ENCODE peak calls at places on chromosome 1, in eight cellular contexts. One of them, this sample, is unnamed.

GRCh38 chr1:76337777-76338176 is 263.2 kb downstream of the ST6GALNAC3 start:
- DNase-seq in neural progenitor cell: no peak
- DNase-seq in heart left ventricle: no peak
- DNase-seq in right lobe of liver: no peak
- DNase-seq in mesendoderm: no peak
- DNase-seq in HCT116: no peak
- DNase-seq in prostate gland: no peak
- DNase-seq in CD8-positive, alpha-beta memory T cell: no peak
- DNase-seq in this sample: no peak

GRCh38 chr1:94017155-94017829 is 103.7 kb downstream of the ABCA4 start:
- DNase-seq in neural progenitor cell: no peak
- DNase-seq in heart left ventricle: no peak
- DNase-seq in right lobe of liver: no peak
- DNase-seq in mesendoderm: no peak
- DNase-seq in HCT116: no peak
- DNase-seq in prostate gland: no peak
- DNase-seq in CD8-positive, alpha-beta memory T cell: peak; percentile 60
- DNase-seq in this sample: peak; percentile 71

GRCh38 chr1:38657441-38657840 is 202.1 kb downstream of the RRAGC start:
- DNase-seq in neural progenitor cell: no peak
- DNase-seq in heart left ventricle: no peak
- DNase-seq in right lobe of liver: no peak
- DNase-seq in mesendoderm: no peak
- DNase-seq in HCT116: no peak
- DNase-seq in prostate gland: no peak
- DNase-seq in CD8-positive, alpha-beta memory T cell: no peak
- DNase-seq in this sample: no peak

GRCh38 chr1:184624051-184624450 is 130.6 kb downstream of the EDEM3 start:
- DNase-seq in neural progenitor cell: no peak
- DNase-seq in heart left ventricle: no peak
- DNase-seq in right lobe of liver: no peak
- DNase-seq in mesendoderm: no peak
- DNase-seq in HCT116: no peak
- DNase-seq in prostate gland: no peak
- DNase-seq in CD8-positive, alpha-beta memory T cell: no peak
- DNase-seq in this sample: no peak

GRCh38 chr1:64241069-64241468 is 37.6 kb downstream of the UBE2U start:
- DNase-seq in neural progenitor cell: no peak
- DNase-seq in heart left ventricle: no peak
- DNase-seq in right lobe of liver: no peak
- DNase-seq in mesendoderm: peak; percentile 30
- DNase-seq in HCT116: no peak
- DNase-seq in prostate gland: no peak
- DNase-seq in CD8-positive, alpha-beta memory T cell: no peak
- DNase-seq in this sample: no peak

GRCh38 chr1:2132222-2133038 is 62.1 kb downstream of the FAAP20 start:
- DNase-seq in neural progenitor cell: peak; percentile 79
- DNase-seq in heart left ventricle: peak; percentile 65
- DNase-seq in right lobe of liver: no peak
- DNase-seq in mesendoderm: peak; percentile 75
- DNase-seq in HCT116: no peak
- DNase-seq in prostate gland: no peak
- DNase-seq in CD8-positive, alpha-beta memory T cell: no peak
- DNase-seq in this sample: no peak

GRCh38 chr1:17355898-17356297 is 16.1 kb upstream of the PADI6 start:
- DNase-seq in neural progenitor cell: no peak
- DNase-seq in heart left ventricle: no peak
- DNase-seq in right lobe of liver: no peak
- DNase-seq in mesendoderm: no peak
- DNase-seq in HCT116: no peak
- DNase-seq in prostate gland: no peak
- DNase-seq in CD8-positive, alpha-beta memory T cell: no peak
- DNase-seq in this sample: no peak

GRCh38 chr1:201912832-201913231 is 24.1 kb downstream of the SHISA4 start:
- DNase-seq in neural progenitor cell: no peak
- DNase-seq in heart left ventricle: no peak
- DNase-seq in right lobe of liver: no peak
- DNase-seq in mesendoderm: no peak
- DNase-seq in HCT116: no peak
- DNase-seq in prostate gland: no peak
- DNase-seq in CD8-positive, alpha-beta memory T cell: no peak
- DNase-seq in this sample: no peak

GRCh38 chr1:70041317-70042045 is 163.9 kb downstream of the LRRC40 start:
- DNase-seq in neural progenitor cell: no peak
- DNase-seq in heart left ventricle: no peak
- DNase-seq in right lobe of liver: no peak
- DNase-seq in mesendoderm: no peak
- DNase-seq in HCT116: no peak
- DNase-seq in prostate gland: no peak
- DNase-seq in CD8-positive, alpha-beta memory T cell: no peak
- DNase-seq in this sample: no peak

GRCh38 chr1:168833801-168834224 is 104.8 kb upstream of the DPT start:
- DNase-seq in neural progenitor cell: no peak
- DNase-seq in heart left ventricle: no peak
- DNase-seq in right lobe of liver: no peak
- DNase-seq in mesendoderm: peak; percentile 40
- DNase-seq in HCT116: no peak
- DNase-seq in prostate gland: no peak
- DNase-seq in CD8-positive, alpha-beta memory T cell: no peak
- DNase-seq in this sample: peak; percentile 44

GRCh38 chr1:59879556-59879955 is 47.0 kb downstream of the CYP2J2 start:
- DNase-seq in neural progenitor cell: peak; percentile 85
- DNase-seq in heart left ventricle: no peak
- DNase-seq in right lobe of liver: peak; percentile 66
- DNase-seq in mesendoderm: peak; percentile 78
- DNase-seq in HCT116: peak; percentile 38
- DNase-seq in prostate gland: peak; percentile 78
- DNase-seq in CD8-positive, alpha-beta memory T cell: no peak
- DNase-seq in this sample: no peak

GRCh38 chr1:8456991-8457390 is 139.1 kb downstream of the SLC45A1 start:
- DNase-seq in neural progenitor cell: no peak
- DNase-seq in heart left ventricle: no peak
- DNase-seq in right lobe of liver: no peak
- DNase-seq in mesendoderm: no peak
- DNase-seq in HCT116: no peak
- DNase-seq in prostate gland: no peak
- DNase-seq in CD8-positive, alpha-beta memory T cell: no peak
- DNase-seq in this sample: no peak

GRCh38 chr1:62299426-62300200 is 19.6 kb downstream of the KANK4 start:
- DNase-seq in neural progenitor cell: no peak
- DNase-seq in heart left ventricle: no peak
- DNase-seq in right lobe of liver: no peak
- DNase-seq in mesendoderm: no peak
- DNase-seq in HCT116: no peak
- DNase-seq in prostate gland: peak; percentile 39
- DNase-seq in CD8-positive, alpha-beta memory T cell: no peak
- DNase-seq in this sample: no peak

GRCh38 chr1:69911301-69911801 is 294.0 kb downstream of the LRRC40 start:
- DNase-seq in neural progenitor cell: no peak
- DNase-seq in heart left ventricle: no peak
- DNase-seq in right lobe of liver: no peak
- DNase-seq in mesendoderm: no peak
- DNase-seq in HCT116: no peak
- DNase-seq in prostate gland: no peak
- DNase-seq in CD8-positive, alpha-beta memory T cell: no peak
- DNase-seq in this sample: no peak

GRCh38 chr1:222326004-222326709 is 221.7 kb downstream of the HHIPL2 start:
- DNase-seq in neural progenitor cell: no peak
- DNase-seq in heart left ventricle: no peak
- DNase-seq in right lobe of liver: no peak
- DNase-seq in mesendoderm: no peak
- DNase-seq in HCT116: no peak
- DNase-seq in prostate gland: no peak
- DNase-seq in CD8-positive, alpha-beta memory T cell: no peak
- DNase-seq in this sample: no peak

GRCh38 chr1:200708769-200709168 is 29.9 kb upstream of the CAMSAP2 start:
- DNase-seq in neural progenitor cell: no peak
- DNase-seq in heart left ventricle: no peak
- DNase-seq in right lobe of liver: no peak
- DNase-seq in mesendoderm: peak; percentile 53
- DNase-seq in HCT116: no peak
- DNase-seq in prostate gland: no peak
- DNase-seq in CD8-positive, alpha-beta memory T cell: no peak
- DNase-seq in this sample: no peak

GRCh38 chr1:113391643-113392271 is 1.4 kb downstream of the MAGI3 start:
- DNase-seq in neural progenitor cell: peak; percentile 21
- DNase-seq in heart left ventricle: no peak
- DNase-seq in right lobe of liver: no peak
- DNase-seq in mesendoderm: no peak
- DNase-seq in HCT116: no peak
- DNase-seq in prostate gland: peak; percentile 43
- DNase-seq in CD8-positive, alpha-beta memory T cell: peak; percentile 7
- DNase-seq in this sample: no peak

GRCh38 chr1:38589036-38589435 is 270.5 kb downstream of the RRAGC start:
- DNase-seq in neural progenitor cell: no peak
- DNase-seq in heart left ventricle: no peak
- DNase-seq in right lobe of liver: no peak
- DNase-seq in mesendoderm: no peak
- DNase-seq in HCT116: no peak
- DNase-seq in prostate gland: no peak
- DNase-seq in CD8-positive, alpha-beta memory T cell: no peak
- DNase-seq in this sample: no peak

GRCh38 chr1:198444792-198445191 is 95.7 kb downstream of the ATP6V1G3 start:
- DNase-seq in neural progenitor cell: no peak
- DNase-seq in heart left ventricle: no peak
- DNase-seq in right lobe of liver: no peak
- DNase-seq in mesendoderm: no peak
- DNase-seq in HCT116: no peak
- DNase-seq in prostate gland: no peak
- DNase-seq in CD8-positive, alpha-beta memory T cell: no peak
- DNase-seq in this sample: no peak

DNA sequence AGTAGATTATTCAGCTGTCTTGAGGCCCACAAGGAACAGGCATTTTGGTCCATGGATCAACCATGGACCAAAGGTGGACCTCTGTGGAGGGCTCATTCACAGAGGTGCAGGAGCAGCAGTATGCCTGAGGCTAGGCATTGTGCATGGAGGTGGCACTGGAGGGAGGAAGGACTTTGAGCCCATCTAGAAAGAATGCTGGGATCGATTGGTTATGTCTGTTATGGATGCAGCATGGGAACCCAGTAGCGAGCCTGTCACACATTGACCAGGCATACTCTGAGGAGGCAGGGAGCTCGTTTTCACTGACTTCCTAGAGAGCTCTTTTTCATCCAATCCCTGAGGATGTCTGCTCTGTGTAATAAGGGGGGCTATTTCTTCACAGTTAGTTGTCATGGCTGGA is 75.5 kb downstream of the KCNN3 start:
- DNase-seq in neural progenitor cell: no peak
- DNase-seq in heart left ventricle: no peak
- DNase-seq in right lobe of liver: no peak
- DNase-seq in mesendoderm: no peak
- DNase-seq in HCT116: no peak
- DNase-seq in prostate gland: no peak
- DNase-seq in CD8-positive, alpha-beta memory T cell: no peak
- DNase-seq in this sample: no peak
- H3K27me3 ChIP-seq in neural progenitor cell: no peaks in the 10 kb centered on the region
- H3K27me3 ChIP-seq in heart left ventricle: peaks cover 9% of the 10 kb centered on the region
- H3K27me3 ChIP-seq in right lobe of liver: no peaks in the 10 kb centered on the region
- H3K27me3 ChIP-seq in mesendoderm: no peaks in the 10 kb centered on the region
- H3K27me3 ChIP-seq in HCT116: peaks cover 13% of the 10 kb centered on the region
- H3K27me3 ChIP-seq in prostate gland: no peaks in the 10 kb centered on the region
- H3K27me3 ChIP-seq in CD8-positive, alpha-beta memory T cell: no peaks in the 10 kb centered on the region
- H3K27me3 ChIP-seq in this sample: peaks cover 22% of the 10 kb centered on the region

DNA sequence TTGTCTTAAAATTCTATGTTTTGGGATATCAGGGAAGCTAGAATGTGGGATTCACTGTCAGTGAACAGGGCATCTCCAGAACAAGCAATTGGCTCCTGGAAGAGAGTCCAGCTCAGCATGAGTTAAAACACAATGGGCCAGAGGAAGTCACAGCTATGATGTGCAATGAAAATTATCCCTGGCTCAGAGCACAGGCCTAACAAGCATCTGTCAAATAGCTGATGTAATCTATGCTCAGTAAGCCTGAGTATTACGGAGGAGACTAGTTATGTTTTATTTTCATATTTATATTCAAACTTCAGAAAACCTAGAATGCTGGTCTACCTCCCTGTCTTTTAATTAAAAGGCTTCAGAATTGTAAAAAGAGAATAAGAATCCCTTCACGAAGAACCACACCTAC is 41.6 kb downstream of the PARP1 start:
- DNase-seq in neural progenitor cell: no peak
- DNase-seq in heart left ventricle: no peak
- DNase-seq in right lobe of liver: no peak
- DNase-seq in mesendoderm: no peak
- DNase-seq in HCT116: no peak
- DNase-seq in prostate gland: no peak
- DNase-seq in CD8-positive, alpha-beta memory T cell: no peak
- DNase-seq in this sample: no peak
- H3K36me3 ChIP-seq in neural progenitor cell: peaks cover 3% of the 10 kb centered on the region
- H3K36me3 ChIP-seq in heart left ventricle: peaks cover 100% of the 10 kb centered on the region
- H3K36me3 ChIP-seq in right lobe of liver: peaks cover 19% of the 10 kb centered on the region
- H3K36me3 ChIP-seq in mesendoderm: peaks cover 38% of the 10 kb centered on the region
- H3K36me3 ChIP-seq in HCT116: peaks cover 58% of the 10 kb centered on the region
- H3K36me3 ChIP-seq in prostate gland: peaks cover 20% of the 10 kb centered on the region
- H3K36me3 ChIP-seq in CD8-positive, alpha-beta memory T cell: peaks cover 84% of the 10 kb centered on the region
- H3K36me3 ChIP-seq in this sample: peaks cover 99% of the 10 kb centered on the region

GRCh38 chr1:212606042-212606733 is 2.4 kb upstream of the ATF3 start:
- DNase-seq in neural progenitor cell: peak; percentile 57
- DNase-seq in heart left ventricle: no peak
- DNase-seq in right lobe of liver: no peak
- DNase-seq in mesendoderm: peak; percentile 69
- DNase-seq in HCT116: no peak
- DNase-seq in prostate gland: no peak
- DNase-seq in CD8-positive, alpha-beta memory T cell: no peak
- DNase-seq in this sample: no peak

GRCh38 chr1:212605441-212605976 is 3.1 kb upstream of the ATF3 start:
- DNase-seq in neural progenitor cell: peak; percentile 70
- DNase-seq in heart left ventricle: no peak
- DNase-seq in right lobe of liver: no peak
- DNase-seq in mesendoderm: peak; percentile 60
- DNase-seq in HCT116: no peak
- DNase-seq in prostate gland: peak; percentile 34
- DNase-seq in CD8-positive, alpha-beta memory T cell: no peak
- DNase-seq in this sample: no peak

GRCh38 chr1:212607924-212608208 is 695 bp upstream of the ATF3 start:
- DNase-seq in neural progenitor cell: no peak
- DNase-seq in heart left ventricle: peak; percentile 68
- DNase-seq in right lobe of liver: no peak
- DNase-seq in mesendoderm: no peak
- DNase-seq in HCT116: no peak
- DNase-seq in prostate gland: no peak
- DNase-seq in CD8-positive, alpha-beta memory T cell: peak; percentile 9
- DNase-seq in this sample: no peak

GRCh38 chr1:212607206-212607923 is 1.2 kb upstream of the ATF3 start:
- DNase-seq in neural progenitor cell: peak; percentile 47
- DNase-seq in heart left ventricle: peak; percentile 66
- DNase-seq in right lobe of liver: peak; percentile 48
- DNase-seq in mesendoderm: no peak
- DNase-seq in HCT116: no peak
- DNase-seq in prostate gland: peak; percentile 23
- DNase-seq in CD8-positive, alpha-beta memory T cell: peak; percentile 18
- DNase-seq in this sample: no peak

GRCh38 chr1:212606734-212607205 is 1.8 kb upstream of the ATF3 start:
- DNase-seq in neural progenitor cell: peak; percentile 28
- DNase-seq in heart left ventricle: peak; percentile 65
- DNase-seq in right lobe of liver: peak; percentile 77
- DNase-seq in mesendoderm: no peak
- DNase-seq in HCT116: no peak
- DNase-seq in prostate gland: peak; percentile 82
- DNase-seq in CD8-positive, alpha-beta memory T cell: peak; percentile 46
- DNase-seq in this sample: no peak
- H3K4me1 ChIP-seq in neural progenitor cell: peaks cover 34% of the 10 kb centered on the region
- H3K4me1 ChIP-seq in heart left ventricle: no peaks in the 10 kb centered on the region
- H3K4me1 ChIP-seq in right lobe of liver: no peaks in the 10 kb centered on the region
- H3K4me1 ChIP-seq in mesendoderm: peaks cover 20% of the 10 kb centered on the region
- H3K4me1 ChIP-seq in HCT116: peaks cover 45% of the 10 kb centered on the region
- H3K4me1 ChIP-seq in prostate gland: peaks cover 4% of the 10 kb centered on the region
- H3K4me1 ChIP-seq in CD8-positive, alpha-beta memory T cell: peaks cover 26% of the 10 kb centered on the region
- H3K4me1 ChIP-seq in this sample: peaks cover 32% of the 10 kb centered on the region

GRCh38 chr1:46481961-46482360 is 7.7 kb upstream of the DMBX1 start:
- DNase-seq in neural progenitor cell: no peak
- DNase-seq in heart left ventricle: no peak
- DNase-seq in right lobe of liver: no peak
- DNase-seq in mesendoderm: no peak
- DNase-seq in HCT116: no peak
- DNase-seq in prostate gland: no peak
- DNase-seq in CD8-positive, alpha-beta memory T cell: no peak
- DNase-seq in this sample: no peak
- H3K27me3 ChIP-seq in neural progenitor cell: peaks cover 100% of the 10 kb centered on the region
- H3K27me3 ChIP-seq in heart left ventricle: peaks cover 88% of the 10 kb centered on the region
- H3K27me3 ChIP-seq in right lobe of liver: no peaks in the 10 kb centered on the region
- H3K27me3 ChIP-seq in mesendoderm: peaks cover 25% of the 10 kb centered on the region
- H3K27me3 ChIP-seq in HCT116: no peaks in the 10 kb centered on the region
- H3K27me3 ChIP-seq in prostate gland: peaks cover 8% of the 10 kb centered on the region
- H3K27me3 ChIP-seq in CD8-positive, alpha-beta memory T cell: peaks cover 20% of the 10 kb centered on the region
- H3K27me3 ChIP-seq in this sample: peaks cover 8% of the 10 kb centered on the region

This sample was measured in DND-41.